ENCODE peak calls at places on chromosomes 3 and 15, in nine cellular contexts. One of them, this sample, is unnamed.

GRCh38 chr3:197533396-197534347 is 22.1 kb downstream of the BDH1 start:
- DNase-seq in stomach: no peak
- DNase-seq in AG04450: no peak
- DNase-seq in tibial nerve: no peak
- DNase-seq in H9: no peak
- DNase-seq in endothelial cell of umbilical vein: no peak
- DNase-seq in IMR-90: no peak
- DNase-seq in ovary: no peak
- DNase-seq in right atrium auricular region: no peak
- DNase-seq in this sample: no peak

GRCh38 chr3:97421565-97421964 is 343.0 kb upstream of the ARL6 start:
- DNase-seq in AG04450: no peak
- DNase-seq in IMR-90: no peak
- DNase-seq in tibial nerve: no peak
- DNase-seq in H9: no peak
- DNase-seq in right atrium auricular region: no peak
- DNase-seq in endothelial cell of umbilical vein: no peak
- DNase-seq in stomach: no peak
- DNase-seq in ovary: no peak
- DNase-seq in this sample: no peak

GRCh38 chr3:159787794-159788205 is 200.8 kb upstream of the IL12A start:
- DNase-seq in ovary: no peak
- DNase-seq in IMR-90: peak
- DNase-seq in right atrium auricular region: no peak
- DNase-seq in endothelial cell of umbilical vein: peak
- DNase-seq in stomach: no peak
- DNase-seq in H9: no peak
- DNase-seq in AG04450: peak
- DNase-seq in tibial nerve: no peak
- DNase-seq in this sample: no peak

GRCh38 chr3:62768896-62769295 is 106.3 kb downstream of the CADPS start:
- DNase-seq in IMR-90: no peak
- DNase-seq in ovary: no peak
- DNase-seq in stomach: no peak
- DNase-seq in right atrium auricular region: no peak
- DNase-seq in endothelial cell of umbilical vein: no peak
- DNase-seq in AG04450: no peak
- DNase-seq in tibial nerve: no peak
- DNase-seq in H9: no peak
- DNase-seq in this sample: no peak

GRCh38 chr3:102057781-102058421 is 208.6 kb downstream of the NFKBIZ start:
- DNase-seq in tibial nerve: no peak
- DNase-seq in H9: no peak
- DNase-seq in endothelial cell of umbilical vein: no peak
- DNase-seq in AG04450: no peak
- DNase-seq in ovary: no peak
- DNase-seq in right atrium auricular region: no peak
- DNase-seq in stomach: no peak
- DNase-seq in IMR-90: no peak
- DNase-seq in this sample: no peak

GRCh38 chr3:150078983-150079739 is 108.5 kb upstream of the PFN2 start:
- DNase-seq in stomach: no peak
- DNase-seq in AG04450: peak
- DNase-seq in endothelial cell of umbilical vein: no peak
- DNase-seq in H9: no peak
- DNase-seq in tibial nerve: no peak
- DNase-seq in right atrium auricular region: no peak
- DNase-seq in IMR-90: peak
- DNase-seq in ovary: no peak
- DNase-seq in this sample: no peak

GRCh38 chr3:170565495-170565894 is 20.4 kb downstream of the SLC7A14 start:
- DNase-seq in right atrium auricular region: no peak
- DNase-seq in IMR-90: no peak
- DNase-seq in H9: no peak
- DNase-seq in ovary: no peak
- DNase-seq in tibial nerve: no peak
- DNase-seq in stomach: no peak
- DNase-seq in endothelial cell of umbilical vein: peak
- DNase-seq in AG04450: no peak
- DNase-seq in this sample: no peak

GRCh38 chr15:67085818-67086649 is 20.6 kb downstream of the SMAD3 start:
- DNase-seq in right atrium auricular region: no peak
- DNase-seq in IMR-90: peak
- DNase-seq in stomach: no peak
- DNase-seq in H9: no peak
- DNase-seq in tibial nerve: no peak
- DNase-seq in AG04450: peak
- DNase-seq in endothelial cell of umbilical vein: no peak
- DNase-seq in ovary: no peak
- DNase-seq in this sample: no peak

GRCh38 chr15:90617171-90617570 is 87.4 kb downstream of the CRTC3 start:
- DNase-seq in tibial nerve: no peak
- DNase-seq in IMR-90: peak
- DNase-seq in endothelial cell of umbilical vein: no peak
- DNase-seq in stomach: no peak
- DNase-seq in H9: no peak
- DNase-seq in right atrium auricular region: no peak
- DNase-seq in ovary: no peak
- DNase-seq in AG04450: no peak
- DNase-seq in this sample: no peak

GRCh38 chr3:169147246-169148008 is 516.1 kb downstream of the MECOM start:
- DNase-seq in stomach: peak
- DNase-seq in AG04450: no peak
- DNase-seq in H9: peak
- DNase-seq in tibial nerve: no peak
- DNase-seq in endothelial cell of umbilical vein: peak
- DNase-seq in ovary: peak
- DNase-seq in IMR-90: peak
- DNase-seq in right atrium auricular region: peak
- DNase-seq in this sample: no peak

GRCh38 chr3:66138336-66139234 is 82.2 kb upstream of the SLC25A26 start:
- DNase-seq in right atrium auricular region: no peak
- DNase-seq in IMR-90: peak
- DNase-seq in AG04450: no peak
- DNase-seq in H9: peak
- DNase-seq in tibial nerve: no peak
- DNase-seq in stomach: peak
- DNase-seq in ovary: peak
- DNase-seq in endothelial cell of umbilical vein: peak
- DNase-seq in this sample: peak

GRCh38 chr3:58052373-58053273 is 44.4 kb downstream of the FLNB start:
- DNase-seq in H9: no peak
- DNase-seq in IMR-90: peak
- DNase-seq in ovary: peak
- DNase-seq in stomach: peak
- DNase-seq in tibial nerve: peak
- DNase-seq in right atrium auricular region: peak
- DNase-seq in AG04450: peak
- DNase-seq in endothelial cell of umbilical vein: peak
- DNase-seq in this sample: peak

GRCh38 chr3:119597548-119598288 is at the start of gene PLA1A:
- DNase-seq in endothelial cell of umbilical vein: peak
- DNase-seq in IMR-90: no peak
- DNase-seq in tibial nerve: no peak
- DNase-seq in right atrium auricular region: no peak
- DNase-seq in ovary: no peak
- DNase-seq in stomach: no peak
- DNase-seq in AG04450: no peak
- DNase-seq in H9: no peak
- DNase-seq in this sample: no peak
- H3K27ac ChIP-seq in endothelial cell of umbilical vein: peak
- H3K27ac ChIP-seq in IMR-90: no peak
- H3K27ac ChIP-seq in tibial nerve: no peak
- H3K27ac ChIP-seq in right atrium auricular region: peak
- H3K27ac ChIP-seq in ovary: no peak
- H3K27ac ChIP-seq in stomach: peak
- H3K27ac ChIP-seq in AG04450: no peak
- H3K27ac ChIP-seq in H9: no peak
- H3K27ac ChIP-seq in this sample: no peak

GRCh38 chr3:7788881-7789280 is 712.7 kb upstream of the LMCD1 start:
- DNase-seq in stomach: no peak
- DNase-seq in ovary: no peak
- DNase-seq in tibial nerve: no peak
- DNase-seq in AG04450: no peak
- DNase-seq in IMR-90: no peak
- DNase-seq in H9: peak
- DNase-seq in right atrium auricular region: no peak
- DNase-seq in endothelial cell of umbilical vein: peak
- DNase-seq in this sample: no peak

GRCh38 chr3:7793786-7794185 is 707.8 kb upstream of the LMCD1 start:
- DNase-seq in H9: no peak
- DNase-seq in ovary: no peak
- DNase-seq in stomach: no peak
- DNase-seq in endothelial cell of umbilical vein: no peak
- DNase-seq in tibial nerve: no peak
- DNase-seq in right atrium auricular region: no peak
- DNase-seq in IMR-90: no peak
- DNase-seq in AG04450: no peak
- DNase-seq in this sample: no peak

GRCh38 chr3:7789324-7789723 is 712.3 kb upstream of the LMCD1 start:
- DNase-seq in right atrium auricular region: no peak
- DNase-seq in stomach: no peak
- DNase-seq in AG04450: no peak
- DNase-seq in ovary: no peak
- DNase-seq in tibial nerve: no peak
- DNase-seq in IMR-90: no peak
- DNase-seq in H9: peak
- DNase-seq in endothelial cell of umbilical vein: no peak
- DNase-seq in this sample: no peak

GRCh38 chr3:7787871-7788828 is 713.5 kb upstream of the LMCD1 start:
- DNase-seq in H9: no peak
- DNase-seq in IMR-90: no peak
- DNase-seq in endothelial cell of umbilical vein: peak
- DNase-seq in tibial nerve: no peak
- DNase-seq in ovary: no peak
- DNase-seq in AG04450: no peak
- DNase-seq in right atrium auricular region: no peak
- DNase-seq in stomach: no peak
- DNase-seq in this sample: no peak
- TF ChIP-seq CTCF in H9: peak
- TF ChIP-seq CTCF in IMR-90: no peak
- TF ChIP-seq CTCF in endothelial cell of umbilical vein: no peak
- TF ChIP-seq CTCF in tibial nerve: no peak
- TF ChIP-seq CTCF in ovary: no peak
- TF ChIP-seq CTCF in AG04450: no peak
- TF ChIP-seq CTCF in right atrium auricular region: no peak
- TF ChIP-seq CTCF in stomach: no peak
- TF ChIP-seq CTCF in this sample: peak

GRCh38 chr15:33146051-33146450 is 48.5 kb downstream of the FMN1 start:
- DNase-seq in AG04450: no peak
- DNase-seq in tibial nerve: no peak
- DNase-seq in stomach: no peak
- DNase-seq in IMR-90: no peak
- DNase-seq in right atrium auricular region: no peak
- DNase-seq in ovary: no peak
- DNase-seq in endothelial cell of umbilical vein: no peak
- DNase-seq in H9: no peak
- DNase-seq in this sample: no peak

GRCh38 chr15:33149919-33150318 is 44.6 kb downstream of the FMN1 start:
- DNase-seq in tibial nerve: no peak
- DNase-seq in right atrium auricular region: no peak
- DNase-seq in stomach: no peak
- DNase-seq in ovary: no peak
- DNase-seq in AG04450: no peak
- DNase-seq in H9: no peak
- DNase-seq in IMR-90: peak
- DNase-seq in endothelial cell of umbilical vein: no peak
- DNase-seq in this sample: no peak

GRCh38 chr15:33142708-33143107 is 51.8 kb downstream of the FMN1 start:
- DNase-seq in endothelial cell of umbilical vein: no peak
- DNase-seq in IMR-90: no peak
- DNase-seq in ovary: no peak
- DNase-seq in right atrium auricular region: no peak
- DNase-seq in AG04450: no peak
- DNase-seq in stomach: no peak
- DNase-seq in H9: no peak
- DNase-seq in tibial nerve: no peak
- DNase-seq in this sample: no peak

GRCh38 chr15:33148129-33148850 is 46.2 kb downstream of the FMN1 start:
- DNase-seq in endothelial cell of umbilical vein: no peak
- DNase-seq in H9: no peak
- DNase-seq in IMR-90: no peak
- DNase-seq in tibial nerve: no peak
- DNase-seq in AG04450: no peak
- DNase-seq in right atrium auricular region: no peak
- DNase-seq in stomach: no peak
- DNase-seq in ovary: no peak
- DNase-seq in this sample: no peak

DNA sequence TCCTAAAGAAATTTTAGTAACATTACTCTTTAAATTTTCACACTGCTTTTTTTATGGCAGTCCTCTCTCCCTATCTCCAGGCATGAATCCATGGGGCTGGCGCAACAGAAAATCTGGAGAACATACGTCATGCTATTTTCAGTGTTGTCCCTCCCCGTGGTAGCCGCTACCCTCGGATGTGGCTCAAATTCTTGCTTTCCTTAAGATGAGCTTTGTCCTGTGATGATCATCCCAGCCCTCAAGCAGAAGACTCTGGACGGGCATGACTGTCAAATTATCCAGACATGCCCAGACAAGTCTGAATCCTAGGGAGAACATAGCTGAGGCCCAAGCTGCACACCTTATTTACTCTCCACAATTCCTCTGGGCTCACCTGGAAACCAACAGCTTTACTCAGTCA is 49.1 kb downstream of the FMN1 start:
- DNase-seq in IMR-90: no peak
- DNase-seq in stomach: no peak
- DNase-seq in right atrium auricular region: no peak
- DNase-seq in tibial nerve: no peak
- DNase-seq in AG04450: no peak
- DNase-seq in ovary: no peak
- DNase-seq in H9: no peak
- DNase-seq in endothelial cell of umbilical vein: no peak
- DNase-seq in this sample: no peak
- H3K27ac ChIP-seq in IMR-90: no peak
- H3K27ac ChIP-seq in stomach: no peak
- H3K27ac ChIP-seq in right atrium auricular region: no peak
- H3K27ac ChIP-seq in tibial nerve: no peak
- H3K27ac ChIP-seq in AG04450: no peak
- H3K27ac ChIP-seq in ovary: no peak
- H3K27ac ChIP-seq in H9: no peak
- H3K27ac ChIP-seq in endothelial cell of umbilical vein: no peak
- H3K27ac ChIP-seq in this sample: no peak

DNA sequence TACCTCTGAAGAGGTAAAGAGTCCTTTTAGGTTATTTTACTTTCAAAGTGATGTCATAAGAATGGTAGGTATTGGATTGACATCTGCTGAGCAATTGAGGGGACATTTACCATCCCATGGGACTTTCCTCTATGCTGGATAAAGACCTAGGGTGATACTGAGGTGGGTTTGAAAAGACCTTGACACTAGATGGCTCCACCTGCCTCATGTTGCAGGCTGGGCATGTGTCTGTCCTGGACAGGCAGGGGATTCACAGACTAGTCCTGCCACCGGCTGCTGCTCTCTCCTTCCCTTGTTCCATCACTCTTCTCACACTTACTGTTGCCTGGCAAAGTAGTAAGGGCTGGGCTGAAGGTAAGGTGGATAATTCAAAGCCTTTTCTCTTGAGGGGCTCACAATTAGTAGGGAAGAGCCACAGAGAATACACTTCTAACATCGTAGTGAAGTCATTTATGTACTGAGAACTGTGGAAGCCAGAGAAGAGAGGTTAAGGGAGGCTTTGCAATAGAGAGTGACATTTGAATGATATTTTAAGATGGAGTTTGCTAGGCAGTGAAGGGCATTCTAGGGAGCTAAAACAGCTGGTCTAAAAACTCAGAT is 27.7 kb downstream of the TRAK1 start:
- DNase-seq in endothelial cell of umbilical vein: peak
- DNase-seq in IMR-90: peak
- DNase-seq in ovary: no peak
- DNase-seq in stomach: peak
- DNase-seq in AG04450: no peak
- DNase-seq in right atrium auricular region: no peak
- DNase-seq in tibial nerve: no peak
- DNase-seq in H9: peak
- DNase-seq in this sample: no peak
- TF ChIP-seq CTCF in endothelial cell of umbilical vein: peak
- TF ChIP-seq CTCF in IMR-90: peak
- TF ChIP-seq CTCF in ovary: no peak
- TF ChIP-seq CTCF in stomach: peak
- TF ChIP-seq CTCF in AG04450: peak
- TF ChIP-seq CTCF in right atrium auricular region: no peak
- TF ChIP-seq CTCF in tibial nerve: no peak
- TF ChIP-seq CTCF in H9: peak
- TF ChIP-seq CTCF in this sample: peak